ENCODE peak calls at places on chromosome 10, in ten cellular contexts. U is lower lobe of right lung; H is NCI-H524; X is putamen; T is nucleus accumbens; V is activated CD8-positive, alpha-beta memory T cell treated with anti-CD3 and anti-CD28 coated beads, Interleukin-2, amount 50 U/mL, for 48 hours; W is stimulated activated CD8-positive, alpha-beta memory T cell treated with anti-CD3 and anti-CD28 coated beads, Interleukin-2, amount 100 ng/mL, for 1 hour; J is BE2C; N is fibroblast of lung; M is progenitor cell of endocrine pancreas. O is an unnamed sample.

GRCh38 chr10:102597131-102597891 is 47.0 kb upstream of the TRIM8 start:
- DNase-seq in U (no peak), H (no peak), X (no peak), T (no peak), V (no peak), W (no peak), J (no peak), N (no peak), M (no peak), O (no peak)

GRCh38 chr10:132175907-132176581 is 10.7 kb upstream of the DPYSL4 start:
- DNase-seq in U (no peak), H (peak; percentile 4), X (peak; percentile 77), T (peak; percentile 66), V (no peak), W (no peak), J (peak; percentile 47), N (no peak), M (no peak), O (no peak)

GRCh38 chr10:77873558-77874380 is 52.8 kb downstream of the DLG5 start:
- DNase-seq in U (no peak), H (no peak), X (no peak), T (no peak), V (peak; percentile 71), W (peak; percentile 4), J (no peak), N (peak; percentile 13), M (no peak), O (peak; percentile 65)

GRCh38 chr10:46326066-46326465 is 39.3 kb downstream of the ANTXRL start:
- DNase-seq in U (no peak), H (no peak), X (no peak), T (no peak), V (no peak), W (no peak), J (no peak), N (no peak), M (no peak), O (no peak)

GRCh38 chr10:97428572-97428981 is 2.6 kb downstream of the PGAM1 start:
- DNase-seq in U (no peak), H (no peak), X (no peak), T (no peak), V (no peak), W (no peak), J (no peak), N (no peak), M (no peak), O (peak; percentile 34)

GRCh38 chr10:49592726-49593563 is 17.2 kb upstream of the SLC18A3 start:
- DNase-seq in U (no peak), H (no peak), X (peak; percentile 10), T (no peak), V (peak; percentile 82), W (peak; percentile 27), J (peak; percentile 74), N (peak; percentile 41), M (peak; percentile 56), O (peak; percentile 45)

GRCh38 chr10:101441539-101442455 is 87.8 kb downstream of the BTRC start:
- DNase-seq in U (no peak), H (peak; percentile 36), X (peak; percentile 57), T (no peak), V (no peak), W (no peak), J (peak; percentile 55), N (peak; percentile 79), M (no peak), O (peak; percentile 70)

GRCh38 chr10:29600067-29600466 is 34.7 kb downstream of the SVIL start:
- DNase-seq in U (no peak), H (no peak), X (no peak), T (no peak), V (no peak), W (no peak), J (no peak), N (no peak), M (no peak), O (no peak)

GRCh38 chr10:6035926-6036575 is 26.1 kb downstream of the IL2RA start:
- DNase-seq in U (no peak), H (no peak), X (no peak), T (no peak), V (peak; percentile 59), W (no peak), J (no peak), N (no peak), M (no peak), O (no peak)

GRCh38 chr10:4283841-4284610 is 499.0 kb upstream of the KLF6 start:
- DNase-seq in U (no peak), H (no peak), X (peak; percentile 19), T (no peak), V (no peak), W (no peak), J (no peak), N (peak; percentile 99), M (no peak), O (peak; percentile 18)

GRCh38 chr10:27383595-27384542 is 120.2 kb upstream of the RAB18 start:
- DNase-seq in U (no peak), H (no peak), X (no peak), T (no peak), V (no peak), W (no peak), J (no peak), N (no peak), M (no peak), O (no peak)

GRCh38 chr10:124667425-124668130 is 76.6 kb downstream of the FAM53B start:
- DNase-seq in U (peak; percentile 33), H (no peak), X (no peak), T (no peak), V (no peak), W (no peak), J (no peak), N (no peak), M (no peak), O (no peak)

GRCh38 chr10:70672165-70672992 is at the start of gene ADAMTS14:
- DNase-seq in U (no peak), H (no peak), X (peak; percentile 86), T (peak; percentile 75), V (peak; percentile 61), W (no peak), J (peak; percentile 48), N (peak; percentile 55), M (peak; percentile 44), O (no peak)

GRCh38 chr10:113268186-113268585 is 284.7 kb upstream of the HABP2 start:
- DNase-seq in U (no peak), H (no peak), X (no peak), T (no peak), V (no peak), W (no peak), J (no peak), N (no peak), M (no peak), O (peak; percentile 2)

GRCh38 chr10:94199565-94199964 is 163.2 kb downstream of the NOC3L start:
- DNase-seq in U (no peak), H (no peak), X (no peak), T (no peak), V (no peak), W (no peak), J (no peak), N (no peak), M (no peak), O (no peak)

GRCh38 chr10:84267503-84268126 is 22.8 kb downstream of the RGR start:
- DNase-seq in U (peak; percentile 67), H (no peak), X (peak; percentile 29), T (no peak), V (peak; percentile 89), W (peak; percentile 37), J (peak; percentile 49), N (peak; percentile 51), M (no peak), O (peak; percentile 46)

GRCh38 chr10:126240483-126240882 is 147.8 kb downstream of the ADAM12 start:
- DNase-seq in U (no peak), H (no peak), X (peak; percentile 76), T (peak; percentile 51), V (no peak), W (no peak), J (peak; percentile 21), N (no peak), M (no peak), O (no peak)

GRCh38 chr10:121080324-121080807 is 229.2 kb downstream of the WDR11 start:
- DNase-seq in U (no peak), H (peak; percentile 74), X (no peak), T (no peak), V (no peak), W (no peak), J (peak; percentile 86), N (no peak), M (no peak), O (no peak)

GRCh38 chr10:110357252-110357780 is 52.6 kb upstream of the SMNDC1 start:
- DNase-seq in U (no peak), H (no peak), X (peak; percentile 58), T (no peak), V (peak; percentile 73), W (no peak), J (no peak), N (peak; percentile 97), M (no peak), O (peak; percentile 96)